ENCODE peak calls at places on chromosomes 4 and X, in ten cellular contexts. F is pancreas, Y is substantia nigra, W is adrenal gland, I is Panc1, A is A549, S is left ventricle myocardium inferior, B is endothelial cell of umbilical vein, G is brain microvascular endothelial cell, E is colonic mucosa. M is an unnamed sample.

GRCh38 chr4:148893095-148893494 is 450.9 kb upstream of the NR3C2 start:
- DNase-seq in F (peak), Y (no peak), W (no peak), I (no peak), A (no peak), S (no peak), B (no peak), G (no peak), E (no peak), M (no peak)

GRCh38 chr4:89307446-89308160 is at the start of gene GPRIN3:
- DNase-seq in F (peak), Y (peak), W (peak), I (no peak), A (peak), S (peak), B (peak), G (peak), E (peak), M (no peak)

GRCh38 chr4:120066182-120066524 is 495 bp downstream of the MAD2L1 start:
- DNase-seq in F (no peak), Y (no peak), W (no peak), I (no peak), A (no peak), S (no peak), B (no peak), G (no peak), E (no peak), M (no peak)

GRCh38 chr4:173056708-173057107 is 111.9 kb upstream of the GALNT7 start:
- DNase-seq in F (no peak), Y (no peak), W (no peak), I (no peak), A (no peak), S (no peak), B (no peak), G (no peak), E (no peak), M (no peak)

GRCh38 chrX:15761564-15762191 is 23.6 kb downstream of the CA5B start:
- DNase-seq in F (no peak), Y (peak), W (peak), I (no peak), A (peak), S (no peak), B (peak), G (peak), E (peak), M (no peak)

GRCh38 chrX:63657821-63658220 is 127.2 kb downstream of the ARHGEF9 start:
- DNase-seq in F (no peak), Y (peak), W (peak), I (no peak), A (peak), S (peak), B (no peak), G (peak), E (no peak), M (peak)

GRCh38 chr4:105280338-105280809 is 133.7 kb downstream of the TET2 start:
- DNase-seq in F (no peak), Y (no peak), W (no peak), I (no peak), A (no peak), S (no peak), B (peak), G (peak), E (no peak), M (no peak)

GRCh38 chrX:153412746-153413720 is 1.8 kb downstream of the ZFP92 start:
- DNase-seq in F (no peak), Y (no peak), W (no peak), I (no peak), A (peak), S (no peak), B (no peak), G (no peak), E (no peak), M (no peak)

GRCh38 chr4:3304831-3305609 is 12.2 kb downstream of the RGS12 start:
- DNase-seq in F (no peak), Y (peak), W (peak), I (no peak), A (no peak), S (no peak), B (peak), G (no peak), E (no peak), M (no peak)

GRCh38 chrX:148354906-148355305 is 145.5 kb upstream of the AFF2 start:
- DNase-seq in F (no peak), Y (no peak), W (no peak), I (no peak), A (no peak), S (no peak), B (no peak), G (no peak), E (no peak), M (no peak)

GRCh38 chrX:31071262-31071661 is 579 bp downstream of the FTHL17 start:
- DNase-seq in F (no peak), Y (no peak), W (no peak), I (no peak), A (no peak), S (no peak), B (no peak), G (no peak), E (no peak), M (no peak)

GRCh38 chr4:109207060-109207459 is 95.4 kb downstream of the COL25A1 start:
- DNase-seq in F (no peak), Y (no peak), W (no peak), I (no peak), A (no peak), S (no peak), B (peak), G (peak), E (no peak), M (peak)

GRCh38 chr4:154044118-154044517 is 255.2 kb upstream of the SFRP2 start:
- DNase-seq in F (peak), Y (no peak), W (no peak), I (no peak), A (no peak), S (no peak), B (no peak), G (no peak), E (no peak), M (no peak)

GRCh38 chrX:103741879-103742278 is 31.2 kb downstream of the TMEM31 start:
- DNase-seq in F (no peak), Y (no peak), W (no peak), I (no peak), A (no peak), S (no peak), B (no peak), G (no peak), E (no peak), M (no peak)

GRCh38 chr4:28357985-28358384 is 1497.3 kb downstream of the STIM2 start:
- DNase-seq in F (no peak), Y (peak), W (no peak), I (no peak), A (peak), S (no peak), B (no peak), G (no peak), E (no peak), M (no peak)

GRCh38 chr4:94603170-94603747 is 151.5 kb downstream of the PDLIM5 start:
- DNase-seq in F (no peak), Y (no peak), W (peak), I (no peak), A (peak), S (no peak), B (peak), G (peak), E (no peak), M (no peak)

GRCh38 chr4:26936284-26937065 is 75.8 kb downstream of the STIM2 start:
- DNase-seq in F (no peak), Y (no peak), W (peak), I (no peak), A (peak), S (no peak), B (no peak), G (peak), E (no peak), M (no peak)

GRCh38 chr4:81648576-81649272 is 177.0 kb upstream of the RASGEF1B start:
- DNase-seq in F (no peak), Y (no peak), W (no peak), I (no peak), A (no peak), S (no peak), B (no peak), G (no peak), E (no peak), M (no peak)

GRCh38 chr4:149145803-149146202 is 669.8 kb downstream of the IQCM start:
- DNase-seq in F (no peak), Y (no peak), W (no peak), I (no peak), A (no peak), S (no peak), B (no peak), G (peak), E (no peak), M (peak)

GRCh38 chr4:1305781-1306455 is 16.2 kb downstream of the MAEA start:
- DNase-seq in F (no peak), Y (no peak), W (no peak), I (no peak), A (no peak), S (no peak), B (no peak), G (no peak), E (peak), M (no peak)

GRCh38 chrX:13719192-13719856 is 15.1 kb downstream of the TRAPPC2 start:
- DNase-seq in F (no peak), Y (no peak), W (no peak), I (no peak), A (no peak), S (no peak), B (no peak), G (peak), E (no peak), M (no peak)

GRCh38 chr4:73070072-73070385 is 513 bp upstream of the COX18 start:
- DNase-seq in F (no peak), Y (no peak), W (no peak), I (no peak), A (no peak), S (no peak), B (no peak), G (no peak), E (no peak), M (no peak)

GRCh38 chr4:11399461-11399971 is 29.2 kb downstream of the HS3ST1 start:
- DNase-seq in F (no peak), Y (no peak), W (no peak), I (no peak), A (no peak), S (no peak), B (no peak), G (no peak), E (no peak), M (no peak)

GRCh38 chr4:184416913-184417734 is 57.2 kb downstream of the IRF2 start:
- DNase-seq in F (no peak), Y (no peak), W (no peak), I (no peak), A (no peak), S (no peak), B (no peak), G (no peak), E (no peak), M (no peak)

GRCh38 chrX:51459125-51459524 is 37.3 kb downstream of the NUDT11 start:
- DNase-seq in F (no peak), Y (no peak), W (no peak), I (no peak), A (peak), S (no peak), B (peak), G (peak), E (peak), M (no peak)

GRCh38 chr4:32841217-32841616 is 2121.0 kb downstream of the PCDH7 start:
- DNase-seq in F (no peak), Y (no peak), W (no peak), I (no peak), A (no peak), S (no peak), B (no peak), G (no peak), E (no peak), M (no peak)

GRCh38 chr4:175411251-175411650 is 400.8 kb downstream of the GPM6A start:
- DNase-seq in F (no peak), Y (no peak), W (no peak), I (no peak), A (no peak), S (no peak), B (no peak), G (no peak), E (no peak), M (no peak)

GRCh38 chr4:6885953-6886557 is 23.6 kb upstream of the TBC1D14 start:
- DNase-seq in F (peak), Y (peak), W (peak), I (no peak), A (peak), S (peak), B (peak), G (peak), E (peak), M (no peak)

GRCh38 chr4:89101256-89102161 is 9.8 kb upstream of the TIGD2 start:
- DNase-seq in F (no peak), Y (no peak), W (no peak), I (no peak), A (no peak), S (no peak), B (no peak), G (no peak), E (no peak), M (no peak)

GRCh38 chr4:71711044-71711984 is 72.6 kb downstream of the GC start:
- DNase-seq in F (no peak), Y (no peak), W (no peak), I (no peak), A (no peak), S (no peak), B (no peak), G (no peak), E (peak), M (no peak)

GRCh38 chrX:76148753-76149152 is 24.1 kb upstream of the PBDC1 start:
- DNase-seq in F (peak), Y (no peak), W (peak), I (no peak), A (peak), S (no peak), B (peak), G (peak), E (peak), M (no peak)

GRCh38 chr4:111883557-111883999 is 261.7 kb upstream of the FAM241A start:
- DNase-seq in F (no peak), Y (no peak), W (no peak), I (no peak), A (no peak), S (no peak), B (no peak), G (no peak), E (no peak), M (no peak)

GRCh38 chr4:128776794-128777216 is 32.7 kb upstream of the JADE1 start:
- DNase-seq in F (no peak), Y (no peak), W (peak), I (no peak), A (peak), S (peak), B (peak), G (peak), E (peak), M (peak)

GRCh38 chr4:120870279-120870673 is 52.2 kb downstream of the PRDM5 start:
- DNase-seq in F (no peak), Y (no peak), W (no peak), I (no peak), A (no peak), S (no peak), B (no peak), G (no peak), E (peak), M (no peak)

GRCh38 chr4:153148796-153149195 is 55.4 kb upstream of the TRIM2 start:
- DNase-seq in F (no peak), Y (no peak), W (no peak), I (no peak), A (no peak), S (no peak), B (no peak), G (no peak), E (no peak), M (no peak)

GRCh38 chr4:77636902-77637301 is 31.3 kb downstream of the CXCL13 start:
- DNase-seq in F (peak), Y (no peak), W (no peak), I (peak), A (peak), S (no peak), B (peak), G (peak), E (peak), M (peak)

GRCh38 chr4:48906283-48907173 is at the start of gene OCIAD2:
- DNase-seq in F (peak), Y (no peak), W (peak), I (no peak), A (peak), S (peak), B (peak), G (no peak), E (peak), M (no peak)

DNA sequence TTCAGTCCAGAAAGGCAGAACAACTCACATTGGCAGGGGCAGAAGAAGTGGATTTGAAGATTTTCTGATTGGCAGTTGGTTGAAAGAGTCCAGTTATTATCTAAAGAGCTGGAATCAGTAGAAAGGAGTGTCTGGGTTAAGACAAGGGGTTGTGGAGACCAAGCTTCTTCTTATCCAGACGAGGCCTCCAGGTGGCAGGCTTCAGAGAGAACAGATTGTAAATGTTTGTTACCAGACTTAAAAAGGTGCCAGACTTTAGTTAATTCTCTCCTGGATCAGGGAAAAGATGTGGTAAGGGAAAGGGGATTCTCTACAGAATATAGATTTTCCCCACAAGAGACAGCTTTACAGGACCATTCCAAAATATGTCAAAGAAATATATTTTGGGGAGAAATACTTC is 36.7 kb upstream of the TLR3 start:
- DNase-seq in F (no peak), Y (no peak), W (no peak), I (no peak), A (peak), S (no peak), B (no peak), G (no peak), E (no peak), M (no peak)
- H3K27ac ChIP-seq in F (no peak), Y (no peak), W (no peak), I (no peak), A (no peak), S (no peak), B (no peak), G (no peak), E (no peak), M (no peak)

DNA sequence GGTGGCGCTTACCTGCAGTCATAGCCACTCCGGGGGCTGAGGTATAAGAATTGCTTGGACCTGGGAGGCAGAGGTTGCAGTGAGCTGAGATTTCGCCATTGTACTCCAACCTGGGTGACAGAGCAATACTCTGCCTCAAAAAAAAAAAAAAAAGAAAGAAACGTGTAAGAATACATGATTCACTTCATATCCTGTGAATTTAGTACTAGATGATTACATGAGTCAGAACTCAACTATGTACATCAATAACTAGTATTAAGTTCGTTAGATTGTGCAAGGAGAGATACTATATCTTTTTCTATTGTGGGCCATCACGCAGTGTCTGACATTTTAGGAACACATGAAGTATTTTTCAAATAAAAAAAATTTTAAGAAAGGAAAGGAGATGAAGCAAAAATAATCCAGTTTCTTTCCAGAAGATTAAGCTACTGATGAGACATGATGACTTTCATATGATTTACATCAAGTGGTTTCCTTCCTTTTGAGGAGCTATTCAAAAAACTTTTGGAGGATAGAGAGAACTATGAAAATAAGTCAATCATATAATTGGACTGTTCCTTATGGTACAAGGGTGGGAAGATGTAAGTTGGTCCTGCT is 64.7 kb upstream of the EXOC1L start:
- DNase-seq in F (no peak), Y (no peak), W (no peak), I (no peak), A (no peak), S (no peak), B (peak), G (no peak), E (no peak), M (peak)
- H3K27ac ChIP-seq in F (no peak), Y (no peak), W (no peak), I (no peak), A (no peak), S (no peak), B (peak), G (no peak), E (no peak), M (peak)

GRCh38 chrX:119573840-119574393 is 446 bp upstream of the UBE2A start:
- DNase-seq in F (peak), Y (peak), W (peak), I (no peak), A (peak), S (peak), B (peak), G (peak), E (peak), M (no peak)

GRCh38 chrX:119574394-119575266 is at the start of gene UBE2A:
- DNase-seq in F (peak), Y (peak), W (peak), I (no peak), A (peak), S (peak), B (peak), G (peak), E (peak), M (peak)

GRCh38 chrX:119570351-119570835 is 4.0 kb upstream of the UBE2A start:
- DNase-seq in F (no peak), Y (no peak), W (no peak), I (no peak), A (no peak), S (no peak), B (no peak), G (no peak), E (no peak), M (no peak)

GRCh38 chrX:119573222-119573621 is 1.1 kb upstream of the UBE2A start:
- DNase-seq in F (no peak), Y (no peak), W (no peak), I (no peak), A (no peak), S (no peak), B (no peak), G (no peak), E (no peak), M (no peak)
- H3K27ac ChIP-seq in F (no peak), Y (no peak), W (peak), I (peak), A (no peak), S (peak), B (no peak), G (no peak), E (peak), M (no peak)

GRCh38 chr4:76178296-76178695 is 30.1 kb upstream of the NUP54 start:
- DNase-seq in F (no peak), Y (no peak), W (no peak), I (no peak), A (no peak), S (no peak), B (no peak), G (no peak), E (no peak), M (no peak)

GRCh38 chr4:76182463-76182862 is 31.2 kb downstream of the SCARB2 start:
- DNase-seq in F (no peak), Y (no peak), W (no peak), I (no peak), A (no peak), S (no peak), B (no peak), G (no peak), E (no peak), M (peak)

GRCh38 chr4:76177709-76178108 is 29.5 kb upstream of the NUP54 start:
- DNase-seq in F (no peak), Y (no peak), W (no peak), I (no peak), A (no peak), S (no peak), B (no peak), G (no peak), E (no peak), M (no peak)

GRCh38 chr4:76175336-76175735 is 27.1 kb upstream of the NUP54 start:
- DNase-seq in F (no peak), Y (no peak), W (no peak), I (no peak), A (no peak), S (no peak), B (no peak), G (no peak), E (no peak), M (no peak)

DNA sequence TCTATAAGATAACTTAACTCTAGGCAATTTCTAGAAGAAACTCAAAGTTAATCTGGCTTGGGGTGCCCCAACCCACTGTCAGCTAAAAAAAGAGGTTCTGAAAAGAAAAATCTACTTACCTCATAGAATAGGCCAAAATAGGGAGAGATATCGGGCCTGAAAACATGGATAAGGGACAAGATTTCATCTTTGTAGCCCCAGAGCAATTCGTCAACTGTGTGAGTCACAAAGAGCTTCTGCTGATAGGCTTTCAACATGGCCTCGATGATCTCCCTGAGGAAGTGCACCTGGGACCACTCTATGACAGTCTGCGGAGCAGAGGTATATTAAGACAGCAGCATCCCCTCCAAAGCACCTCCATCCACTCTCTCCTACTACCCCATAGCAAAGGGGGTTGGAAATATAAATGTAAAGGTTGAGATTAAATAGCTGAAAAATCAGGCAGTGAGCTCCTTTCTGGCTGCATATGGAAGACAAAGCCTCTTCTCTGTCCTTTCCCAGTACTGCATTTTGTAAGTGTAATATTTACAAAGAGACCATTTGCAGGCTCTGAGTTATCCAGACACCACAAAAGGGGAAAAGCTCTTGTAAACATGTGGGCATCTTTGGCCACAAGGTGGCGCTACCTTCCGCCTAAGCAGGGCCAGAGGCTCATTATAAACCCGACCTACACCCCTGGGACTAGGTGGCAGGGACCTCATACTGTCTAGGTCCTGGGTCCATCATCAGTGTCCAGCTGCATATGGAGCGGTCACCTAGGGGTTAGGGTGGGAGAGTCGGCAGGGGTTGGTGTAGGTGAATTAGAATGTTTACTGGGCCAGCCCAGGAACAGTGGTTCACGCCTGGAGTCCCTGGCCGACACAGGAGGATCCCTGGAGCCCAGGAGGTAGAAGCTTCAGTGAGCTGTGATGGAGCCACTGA is 31.5 kb upstream of the NUP54 start:
- DNase-seq in F (peak), Y (peak), W (peak), I (peak), A (peak), S (peak), B (peak), G (peak), E (peak), M (no peak)
- H3K27ac ChIP-seq in F (no peak), Y (peak), W (no peak), I (no peak), A (no peak), S (no peak), B (no peak), G (no peak), E (no peak), M (no peak)

M was measured in epithelial cell of prostate.